ENCODE peak calls at places on chromosomes 1 and 21, in five cellular contexts. One of them, this sample, is unnamed.
A peak's percentile ranks its signal among the peaks of the same experiment; 100 is the strongest.

GRCh38 chr1:214901718-214902117 is 180.8 kb upstream of the KCNK2 start:
- DNase-seq in suprapubic skin: no peak
- DNase-seq in endothelial cell: no peak
- DNase-seq in natural killer cell: no peak
- DNase-seq in GM13977: no peak
- DNase-seq in this sample: no peak

GRCh38 chr1:58584082-58584895 is 7.2 kb upstream of the TACSTD2 start:
- DNase-seq in suprapubic skin: peak; percentile 72
- DNase-seq in GM13977: peak; percentile 67
- DNase-seq in endothelial cell: no peak
- DNase-seq in natural killer cell: no peak
- DNase-seq in this sample: no peak

GRCh38 chr1:19009882-19010321 is 53.4 kb upstream of the IFFO2 start:
- DNase-seq in suprapubic skin: no peak
- DNase-seq in GM13977: no peak
- DNase-seq in endothelial cell: no peak
- DNase-seq in natural killer cell: no peak
- DNase-seq in this sample: peak; percentile 70

GRCh38 chr1:56286506-56286905 is 292.9 kb downstream of the PLPP3 start:
- DNase-seq in endothelial cell: no peak
- DNase-seq in GM13977: no peak
- DNase-seq in natural killer cell: no peak
- DNase-seq in suprapubic skin: no peak
- DNase-seq in this sample: no peak

GRCh38 chr1:17274186-17275170 is 25.6 kb downstream of the PADI3 start:
- DNase-seq in natural killer cell: peak; percentile 25
- DNase-seq in suprapubic skin: no peak
- DNase-seq in GM13977: peak; percentile 72
- DNase-seq in endothelial cell: peak; percentile 75
- DNase-seq in this sample: no peak

GRCh38 chr1:172399369-172400072 is 21.0 kb upstream of the C1orf105 start:
- DNase-seq in natural killer cell: no peak
- DNase-seq in endothelial cell: no peak
- DNase-seq in GM13977: peak; percentile 21
- DNase-seq in suprapubic skin: peak; percentile 74
- DNase-seq in this sample: no peak

GRCh38 chr1:73901656-73902276 is 296.2 kb downstream of the LRRIQ3 start:
- DNase-seq in suprapubic skin: no peak
- DNase-seq in natural killer cell: no peak
- DNase-seq in GM13977: no peak
- DNase-seq in endothelial cell: no peak
- DNase-seq in this sample: no peak

GRCh38 chr1:38489844-38490270 is 369.7 kb downstream of the RRAGC start:
- DNase-seq in natural killer cell: peak; percentile 18
- DNase-seq in suprapubic skin: no peak
- DNase-seq in endothelial cell: peak; percentile 64
- DNase-seq in GM13977: peak; percentile 51
- DNase-seq in this sample: no peak

GRCh38 chr1:208215393-208215792 is 28.8 kb downstream of the PLXNA2 start:
- DNase-seq in endothelial cell: no peak
- DNase-seq in suprapubic skin: no peak
- DNase-seq in GM13977: no peak
- DNase-seq in natural killer cell: no peak
- DNase-seq in this sample: no peak

GRCh38 chr1:12345350-12346217 is 115.8 kb downstream of the VPS13D start:
- DNase-seq in suprapubic skin: no peak
- DNase-seq in GM13977: no peak
- DNase-seq in endothelial cell: no peak
- DNase-seq in natural killer cell: no peak
- DNase-seq in this sample: no peak

GRCh38 chr1:54475357-54476230 is 69.4 kb upstream of the SSBP3 start:
- DNase-seq in endothelial cell: no peak
- DNase-seq in suprapubic skin: no peak
- DNase-seq in natural killer cell: peak; percentile 58
- DNase-seq in GM13977: peak; percentile 45
- DNase-seq in this sample: no peak

GRCh38 chr1:210920258-210920657 is 213.7 kb downstream of the KCNH1 start:
- DNase-seq in endothelial cell: no peak
- DNase-seq in GM13977: no peak
- DNase-seq in natural killer cell: no peak
- DNase-seq in suprapubic skin: no peak
- DNase-seq in this sample: no peak

GRCh38 chr1:54798769-54799641 is 2.1 kb downstream of the TTC22 start:
- DNase-seq in suprapubic skin: peak; percentile 43
- DNase-seq in endothelial cell: no peak
- DNase-seq in natural killer cell: no peak
- DNase-seq in GM13977: peak; percentile 79
- DNase-seq in this sample: no peak

GRCh38 chr21:33205476-33205875 is 24.3 kb upstream of the IFNAR2 start:
- DNase-seq in natural killer cell: peak; percentile 40
- DNase-seq in endothelial cell: no peak
- DNase-seq in GM13977: no peak
- DNase-seq in suprapubic skin: no peak
- DNase-seq in this sample: no peak

GRCh38 chr1:231557898-231558710 is 29.6 kb downstream of the TSNAX start:
- DNase-seq in natural killer cell: no peak
- DNase-seq in endothelial cell: no peak
- DNase-seq in GM13977: no peak
- DNase-seq in suprapubic skin: no peak
- DNase-seq in this sample: no peak

GRCh38 chr1:212082765-212083406 is 47.3 kb downstream of the DTL start:
- DNase-seq in endothelial cell: no peak
- DNase-seq in suprapubic skin: no peak
- DNase-seq in natural killer cell: no peak
- DNase-seq in GM13977: no peak
- DNase-seq in this sample: no peak

GRCh38 chr1:13703558-13704485 is 3.8 kb downstream of the PRDM2 start:
- DNase-seq in natural killer cell: no peak
- DNase-seq in endothelial cell: no peak
- DNase-seq in GM13977: no peak
- DNase-seq in suprapubic skin: no peak
- DNase-seq in this sample: no peak

DNA sequence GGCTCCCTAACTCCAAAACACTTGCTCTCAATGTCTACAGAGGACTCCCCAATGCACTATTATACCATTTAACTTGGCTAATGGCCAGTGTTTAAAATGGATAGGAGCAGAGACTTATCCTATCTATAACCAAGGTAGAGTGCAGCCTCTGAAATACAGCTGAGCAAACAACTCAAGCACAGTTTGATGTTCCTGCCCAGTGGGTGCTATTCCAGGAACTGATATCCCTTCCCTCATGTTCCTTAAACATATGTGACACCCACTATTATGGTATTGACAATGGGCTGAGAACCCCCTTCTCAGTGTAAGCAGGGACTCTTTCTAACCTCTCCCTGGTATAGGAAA is 51.7 kb downstream of the SH3GLB1 start:
- DNase-seq in natural killer cell: no peak
- DNase-seq in GM13977: no peak
- DNase-seq in suprapubic skin: no peak
- DNase-seq in endothelial cell: no peak
- DNase-seq in this sample: no peak
- TF ChIP-seq CTCF in natural killer cell: no peak
- TF ChIP-seq CTCF in GM13977: no peak
- TF ChIP-seq CTCF in suprapubic skin: no peak
- TF ChIP-seq CTCF in endothelial cell: no peak
- TF ChIP-seq CTCF in this sample: no peak

GRCh38 chr1:89786628-89787214 is 34.1 kb upstream of the LRRC8D start:
- DNase-seq in natural killer cell: no peak
- DNase-seq in suprapubic skin: no peak
- DNase-seq in endothelial cell: no peak
- DNase-seq in GM13977: no peak
- DNase-seq in this sample: no peak

GRCh38 chr1:89781494-89782126 is 39.2 kb upstream of the LRRC8D start:
- DNase-seq in suprapubic skin: no peak
- DNase-seq in GM13977: peak; percentile 31
- DNase-seq in endothelial cell: no peak
- DNase-seq in natural killer cell: no peak
- DNase-seq in this sample: no peak

GRCh38 chr1:89779541-89779940 is 41.3 kb upstream of the LRRC8D start:
- DNase-seq in GM13977: no peak
- DNase-seq in natural killer cell: no peak
- DNase-seq in endothelial cell: no peak
- DNase-seq in suprapubic skin: no peak
- DNase-seq in this sample: no peak

GRCh38 chr1:89780721-89781120 is 40.1 kb upstream of the LRRC8D start:
- DNase-seq in suprapubic skin: no peak
- DNase-seq in natural killer cell: no peak
- DNase-seq in GM13977: peak; percentile 29
- DNase-seq in endothelial cell: no peak
- DNase-seq in this sample: no peak
- TF ChIP-seq CTCF in suprapubic skin: no peak
- TF ChIP-seq CTCF in natural killer cell: no peak
- TF ChIP-seq CTCF in GM13977: peak; percentile 34
- TF ChIP-seq CTCF in endothelial cell: no peak
- TF ChIP-seq CTCF in this sample: peak; percentile 56

GRCh38 chr1:216723274-216723780 is at the start of gene ESRRG:
- DNase-seq in natural killer cell: no peak
- DNase-seq in GM13977: no peak
- DNase-seq in endothelial cell: peak; percentile 73
- DNase-seq in suprapubic skin: no peak
- DNase-seq in this sample: no peak

GRCh38 chr1:216731562-216731961 is 8.3 kb upstream of the ESRRG start:
- DNase-seq in natural killer cell: no peak
- DNase-seq in endothelial cell: no peak
- DNase-seq in suprapubic skin: no peak
- DNase-seq in GM13977: no peak
- DNase-seq in this sample: no peak

GRCh38 chr1:216722841-216723240 is 388 bp downstream of the ESRRG start:
- DNase-seq in endothelial cell: peak; percentile 3
- DNase-seq in GM13977: no peak
- DNase-seq in natural killer cell: no peak
- DNase-seq in suprapubic skin: no peak
- DNase-seq in this sample: no peak

GRCh38 chr1:216721878-216722277 is 1.4 kb downstream of the ESRRG start:
- DNase-seq in endothelial cell: no peak
- DNase-seq in suprapubic skin: no peak
- DNase-seq in natural killer cell: no peak
- DNase-seq in GM13977: no peak
- DNase-seq in this sample: no peak

GRCh38 chr1:216726435-216726834 is 3.2 kb upstream of the ESRRG start:
- DNase-seq in GM13977: no peak
- DNase-seq in endothelial cell: no peak
- DNase-seq in natural killer cell: no peak
- DNase-seq in suprapubic skin: no peak
- DNase-seq in this sample: no peak
- TF ChIP-seq CTCF in GM13977: no peak
- TF ChIP-seq CTCF in endothelial cell: peak; percentile 38
- TF ChIP-seq CTCF in natural killer cell: no peak
- TF ChIP-seq CTCF in suprapubic skin: no peak
- TF ChIP-seq CTCF in this sample: no peak

GRCh38 chr1:84644472-84644871 is 45.8 kb downstream of the SSX2IP start:
- DNase-seq in endothelial cell: no peak
- DNase-seq in GM13977: no peak
- DNase-seq in suprapubic skin: no peak
- DNase-seq in natural killer cell: no peak
- DNase-seq in this sample: no peak
- TF ChIP-seq CTCF in endothelial cell: no peak
- TF ChIP-seq CTCF in GM13977: no peak
- TF ChIP-seq CTCF in suprapubic skin: no peak
- TF ChIP-seq CTCF in natural killer cell: no peak
- TF ChIP-seq CTCF in this sample: no peak

DNA sequence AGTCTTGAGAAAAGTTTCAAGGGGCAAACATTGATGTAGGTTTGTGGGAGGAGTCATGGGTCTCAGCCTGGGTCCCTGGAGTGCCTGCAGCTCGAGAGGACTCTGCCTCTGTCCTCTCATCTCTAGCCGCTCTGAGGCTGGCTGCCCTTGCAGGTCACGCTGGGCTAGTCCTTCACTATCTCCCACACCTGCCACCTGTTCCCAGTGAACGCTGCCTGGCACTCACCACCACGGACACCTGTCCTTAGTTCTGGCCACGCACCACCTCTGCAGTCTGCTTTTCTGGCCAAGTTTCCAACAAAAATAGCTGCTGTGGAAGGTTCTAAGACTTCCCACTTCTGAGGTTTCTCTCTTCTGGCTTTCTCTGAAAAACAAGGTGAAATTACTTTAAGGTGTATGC is 52.5 kb downstream of the SH3BGR start:
- DNase-seq in endothelial cell: no peak
- DNase-seq in natural killer cell: no peak
- DNase-seq in suprapubic skin: no peak
- DNase-seq in GM13977: no peak
- DNase-seq in this sample: no peak
- TF ChIP-seq CTCF in endothelial cell: no peak
- TF ChIP-seq CTCF in natural killer cell: no peak
- TF ChIP-seq CTCF in suprapubic skin: no peak
- TF ChIP-seq CTCF in GM13977: no peak
- TF ChIP-seq CTCF in this sample: no peak

GRCh38 chr1:192766876-192767275 is 42.0 kb upstream of the RGS2 start:
- DNase-seq in natural killer cell: no peak
- DNase-seq in GM13977: no peak
- DNase-seq in endothelial cell: no peak
- DNase-seq in suprapubic skin: no peak
- DNase-seq in this sample: no peak
- TF ChIP-seq CTCF in natural killer cell: no peak
- TF ChIP-seq CTCF in GM13977: no peak
- TF ChIP-seq CTCF in endothelial cell: no peak
- TF ChIP-seq CTCF in suprapubic skin: no peak
- TF ChIP-seq CTCF in this sample: no peak